ENCODE peak calls at places on chromosomes 11 and 22, in four cellular contexts. L, Q, P and R are unnamed samples.

GRCh38 chr11:11378184-11378940 is 25.3 kb upstream of the CSNK2A3 start:
- DNase-seq in P (no peak), Q (no peak), L (no peak), R (no peak)

GRCh38 chr11:65574963-65575567 is 788 bp upstream of the EHBP1L1 start:
- DNase-seq in Q (no peak), L (peak), P (no peak), R (no peak)

GRCh38 chr11:102577182-102577581 is 46.6 kb upstream of the MMP7 start:
- DNase-seq in P (no peak), L (no peak), Q (no peak), R (no peak)

GRCh38 chr11:103281301-103281700 is 172.1 kb downstream of the DYNC2H1 start:
- DNase-seq in L (no peak), Q (no peak), P (peak), R (no peak)

GRCh38 chr11:114482114-114482513 is 42.8 kb downstream of the REXO2 start:
- DNase-seq in Q (no peak), P (no peak), L (no peak), R (no peak)

GRCh38 chr11:70111269-70112016 is 33.3 kb downstream of the ANO1 start:
- DNase-seq in L (peak), Q (no peak), P (peak), R (peak)

GRCh38 chr11:117300773-117301172 is 9.6 kb downstream of the BACE1-AS start:
- DNase-seq in L (no peak), P (no peak), Q (no peak), R (no peak)

GRCh38 chr22:26949193-26949592 is 291.8 kb downstream of the MIAT start:
- DNase-seq in P (peak), L (no peak), Q (no peak), R (no peak)

GRCh38 chr11:69836401-69836800 is 17.2 kb upstream of the FGF3 start:
- DNase-seq in P (no peak), L (no peak), Q (no peak), R (no peak)

GRCh38 chr11:92123540-92123939 is 101.1 kb upstream of the FAT3 start:
- DNase-seq in Q (no peak), L (no peak), P (peak), R (no peak)

GRCh38 chr22:36673821-36674220 is 29.7 kb downstream of the CACNG2 start:
- DNase-seq in P (no peak), Q (no peak), L (no peak), R (no peak)

GRCh38 chr11:61791737-61792309 is 576 bp downstream of the TMEM258 start:
- DNase-seq in L (peak), Q (no peak), P (peak), R (peak)

GRCh38 chr22:27554106-27554814 is 247.3 kb downstream of the MN1 start:
- DNase-seq in P (peak), Q (no peak), L (no peak), R (no peak)

GRCh38 chr11:67389477-67389876 is 2.3 kb upstream of the RAD9A start:
- DNase-seq in P (peak), L (no peak), Q (no peak), R (no peak)

GRCh38 chr11:134423106-134423505 is 11.1 kb upstream of the B3GAT1 start:
- DNase-seq in Q (no peak), P (no peak), L (no peak), R (no peak)

GRCh38 chr22:45083659-45084305 is 74.0 kb upstream of the PHF21B start:
- DNase-seq in Q (no peak), L (no peak), P (peak), R (no peak)

GRCh38 chr11:35313066-35313765 is 106.1 kb downstream of the SLC1A2 start:
- DNase-seq in P (no peak), Q (no peak), L (no peak), R (no peak)

GRCh38 chr11:66548774-66549630 is 2.3 kb downstream of the ACTN3 start:
- DNase-seq in Q (no peak), P (no peak), L (no peak), R (no peak)

GRCh38 chr22:48750282-48750681 is 1077.4 kb downstream of the BRD1 start:
- DNase-seq in L (no peak), Q (no peak), P (no peak), R (no peak)

GRCh38 chr22:42077486-42078125 is 1.9 kb upstream of the SMDT1 start:
- DNase-seq in P (no peak), Q (no peak), L (no peak), R (no peak)

GRCh38 chr11:123413636-123414035 is 16.4 kb upstream of the GRAMD1B start:
- DNase-seq in Q (no peak), P (peak), L (no peak), R (no peak)

GRCh38 chr11:26801601-26802000 is 79.7 kb upstream of the SLC5A12 start:
- DNase-seq in P (no peak), Q (no peak), L (no peak), R (no peak)

GRCh38 chr11:86116386-86116726 is 47.5 kb upstream of the PICALM start:
- DNase-seq in L (no peak), Q (no peak), P (peak), R (no peak)

GRCh38 chr11:119484741-119485605 is 62.0 kb upstream of the THY1 start:
- DNase-seq in Q (no peak), L (no peak), P (no peak), R (no peak)

GRCh38 chr11:61332266-61332822 is 561 bp downstream of the DDB1 start:
- DNase-seq in P (peak), L (no peak), Q (no peak), R (no peak)

GRCh38 chr11:84558085-84558905 is 1068.8 kb downstream of the DLG2 start:
- DNase-seq in P (peak), L (peak), Q (no peak), R (peak)

GRCh38 chr22:45105281-45105700 is 58.4 kb upstream of the NUP50 start:
- DNase-seq in L (peak), P (peak), Q (no peak), R (peak)

GRCh38 chr11:94742645-94743044 is 25.5 kb upstream of the AMOTL1 start:
- DNase-seq in L (no peak), P (no peak), Q (no peak), R (no peak)

GRCh38 chr22:44363980-44364749 is 51.4 kb upstream of the SHISAL1 start:
- DNase-seq in L (no peak), Q (no peak), P (no peak), R (no peak)

GRCh38 chr11:17596711-17597110 is 49.7 kb downstream of the OTOG start:
- DNase-seq in Q (no peak), P (no peak), L (no peak), R (no peak)

GRCh38 chr11:70577258-70577603 is 178.9 kb downstream of the CTTN start:
- DNase-seq in P (no peak), L (no peak), Q (no peak), R (no peak)

GRCh38 chr11:47571895-47572294 is 6.5 kb downstream of the PTPMT1 start:
- DNase-seq in Q (no peak), P (peak), L (no peak), R (no peak)

GRCh38 chr11:33419956-33420355 is 162.8 kb downstream of the HIPK3 start:
- DNase-seq in Q (no peak), L (no peak), P (no peak), R (no peak)

GRCh38 chr11:117217141-117217609 is 14.7 kb downstream of the PCSK7 start:
- DNase-seq in P (peak), Q (no peak), L (no peak), R (no peak)

GRCh38 chr11:76206327-76207081 is at the start of gene WNT11:
- DNase-seq in P (peak), Q (no peak), L (peak), R (peak)